ENCODE peak calls at places on chromosome 18, in nine cellular contexts. Q is H9, O is PC-9, K is neuronal stem cell, Z is HCT116, B is PC-3, W is SK-N-SH, D is Karpas-422, P is IMR-90. C is an unnamed sample.

GRCh38 chr18:50947899-50948298 is 19.9 kb upstream of the ELAC1 start:
- DNase-seq in B (peak), O (no peak), D (no peak), Q (no peak), K (no peak), P (peak), W (no peak), Z (no peak), C (no peak)

GRCh38 chr18:36031407-36031806 is 36.0 kb downstream of the RPRD1A start:
- DNase-seq in K (no peak), P (no peak), O (no peak), D (peak), Z (no peak), B (no peak), Q (no peak), W (no peak), C (no peak)

GRCh38 chr18:8681196-8681595 is 24.2 kb upstream of the MTCL1 start:
- DNase-seq in B (no peak), K (no peak), O (no peak), D (no peak), P (no peak), W (no peak), Z (no peak), Q (no peak), C (no peak)

GRCh38 chr18:59707306-59707705 is 10.1 kb upstream of the CCBE1 start:
- DNase-seq in B (no peak), P (no peak), D (no peak), K (no peak), W (no peak), O (no peak), Q (peak), Z (no peak), C (no peak)

GRCh38 chr18:74728586-74728985 is 130.9 kb downstream of the ZNF407 start:
- DNase-seq in K (no peak), B (no peak), O (no peak), P (no peak), W (no peak), Z (no peak), D (no peak), Q (no peak), C (no peak)

GRCh38 chr18:75083761-75084160 is 125.2 kb downstream of the PTGR3 start:
- DNase-seq in K (no peak), B (no peak), Q (no peak), O (no peak), D (no peak), W (no peak), P (no peak), Z (no peak), C (no peak)

GRCh38 chr18:52339891-52340371 is at the start of gene DCC:
- DNase-seq in W (peak), P (peak), K (peak), Q (peak), Z (no peak), B (peak), O (no peak), D (no peak), C (peak)

GRCh38 chr18:77055429-77056310 is 76.9 kb downstream of the MBP start:
- DNase-seq in O (no peak), B (no peak), Q (no peak), K (no peak), Z (no peak), P (peak), W (no peak), D (peak), C (no peak)

GRCh38 chr18:3245853-3246635 is 1.6 kb upstream of the MYL12A start:
- DNase-seq in O (peak), W (peak), P (peak), Q (peak), K (peak), Z (peak), B (peak), D (peak), C (peak)

GRCh38 chr18:34025172-34025801 is 199.4 kb downstream of the NOL4 start:
- DNase-seq in D (no peak), W (no peak), K (no peak), P (no peak), Q (no peak), O (no peak), B (no peak), Z (no peak), C (no peak)

GRCh38 chr18:44927127-44927849 is 246.6 kb downstream of the SETBP1 start:
- DNase-seq in P (no peak), W (no peak), B (peak), D (no peak), O (no peak), K (no peak), Z (no peak), Q (no peak), C (no peak)

GRCh38 chr18:13608791-13609552 is 117.4 kb downstream of the FAM210A start:
- DNase-seq in D (peak), K (no peak), O (no peak), P (no peak), B (no peak), Q (no peak), W (no peak), Z (no peak), C (no peak)

GRCh38 chr18:55647331-55647730 is 59.3 kb upstream of the TCF4 start:
- DNase-seq in P (no peak), D (no peak), B (no peak), W (no peak), Z (no peak), O (no peak), Q (no peak), K (no peak), C (no peak)

GRCh38 chr18:77208969-77209368 is 40.7 kb upstream of the GALR1 start:
- DNase-seq in K (no peak), Q (no peak), B (peak), D (peak), Z (no peak), P (peak), O (peak), W (no peak), C (no peak)

GRCh38 chr18:45657357-45658335 is 42.4 kb downstream of the SLC14A2 start:
- DNase-seq in K (no peak), B (peak), Q (no peak), P (peak), O (no peak), W (no peak), Z (no peak), D (no peak), C (no peak)

GRCh38 chr18:7908686-7909299 is 341.7 kb downstream of the PTPRM start:
- DNase-seq in K (no peak), Z (no peak), Q (no peak), P (no peak), B (peak), W (no peak), D (no peak), O (peak), C (no peak)

GRCh38 chr18:36380173-36380827 is 82.8 kb downstream of the FHOD3 start:
- DNase-seq in K (no peak), D (no peak), W (peak), Z (no peak), O (no peak), P (no peak), Q (no peak), B (no peak), C (no peak)

GRCh38 chr18:12422936-12423335 is 15.2 kb downstream of the PRELID3A start:
- DNase-seq in W (peak), Q (peak), O (no peak), P (no peak), D (peak), B (peak), K (no peak), Z (no peak), C (peak)

DNA sequence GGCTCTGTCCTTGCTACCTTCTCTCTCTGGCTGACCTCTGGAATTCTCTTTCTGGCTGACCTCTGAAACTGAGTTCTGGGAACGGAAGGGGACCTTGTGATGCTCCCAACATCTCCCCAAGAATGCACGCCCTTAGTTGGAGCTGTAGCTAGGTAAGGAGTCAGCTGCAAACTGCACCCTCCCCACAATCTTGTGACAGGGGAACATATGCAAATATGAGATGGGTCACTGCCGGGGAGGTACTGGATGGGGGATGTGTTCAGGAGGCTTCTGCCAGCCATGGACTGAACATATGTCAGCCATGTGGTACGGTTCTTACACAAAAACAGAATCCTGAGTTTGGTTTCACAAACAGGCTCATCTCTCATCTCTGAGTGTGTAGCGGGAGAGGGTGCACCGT is 34.2 kb downstream of the BCL2 start:
- DNase-seq in O (no peak), B (no peak), Z (no peak), K (no peak), D (peak), P (no peak), Q (no peak), W (no peak), C (no peak)
- H3K27ac ChIP-seq in O (no peak), B (no peak), Z (no peak), K (no peak), D (peak), P (no peak), Q (no peak), W (no peak), C (no peak)

GRCh38 chr18:11096839-11097750 is 52.3 kb downstream of the PIEZO2 start:
- DNase-seq in P (no peak), Z (no peak), D (no peak), Q (no peak), W (no peak), K (no peak), B (no peak), O (no peak), C (no peak)
- H3K4me2 ChIP-seq in P (no peak), Z (no peak), D (no peak), Q (no peak), W (no peak), K (no peak), B (no peak), O (no peak), C (no peak)

DNA sequence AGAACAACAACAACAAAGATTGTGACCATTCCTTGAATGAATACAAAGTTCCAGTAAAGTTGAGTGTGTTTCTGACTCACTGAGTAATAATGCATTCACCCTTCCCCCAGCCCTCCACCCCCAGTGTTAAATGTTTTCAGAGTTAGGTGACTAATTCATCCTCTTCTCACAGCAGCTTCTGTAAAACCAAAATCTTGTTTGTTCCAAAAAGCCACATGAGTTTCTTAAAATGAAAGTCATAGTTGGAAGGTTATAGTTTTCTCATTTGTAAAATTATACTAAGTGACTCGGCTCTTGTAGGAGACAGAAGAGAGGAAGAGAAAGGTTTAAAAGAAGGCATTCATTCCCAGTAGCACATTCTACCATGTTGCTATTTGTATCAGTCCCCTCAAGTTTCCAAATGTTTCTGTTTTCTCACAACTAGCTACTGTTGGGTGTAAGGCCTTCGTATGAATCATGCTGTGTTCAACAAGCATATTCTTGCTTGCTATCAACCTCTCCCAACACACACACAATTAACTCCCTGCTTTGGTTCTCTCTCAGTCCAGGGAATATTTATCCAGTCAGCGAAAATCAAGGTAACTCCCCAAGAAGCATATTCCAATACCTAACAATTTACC is 75.3 kb downstream of the MBD2 start:
- DNase-seq in D (no peak), K (no peak), Q (no peak), P (peak), B (peak), W (no peak), Z (peak), O (peak), C (no peak)
- H3K27ac ChIP-seq in D (no peak), K (no peak), Q (no peak), P (peak), B (peak), W (peak), Z (peak), O (peak), C (no peak)

GRCh38 chr18:31369478-31369877 is 7.1 kb upstream of the DSG4 start:
- DNase-seq in B (no peak), O (no peak), Z (no peak), P (no peak), K (no peak), D (no peak), W (no peak), Q (no peak), C (no peak)

DNA sequence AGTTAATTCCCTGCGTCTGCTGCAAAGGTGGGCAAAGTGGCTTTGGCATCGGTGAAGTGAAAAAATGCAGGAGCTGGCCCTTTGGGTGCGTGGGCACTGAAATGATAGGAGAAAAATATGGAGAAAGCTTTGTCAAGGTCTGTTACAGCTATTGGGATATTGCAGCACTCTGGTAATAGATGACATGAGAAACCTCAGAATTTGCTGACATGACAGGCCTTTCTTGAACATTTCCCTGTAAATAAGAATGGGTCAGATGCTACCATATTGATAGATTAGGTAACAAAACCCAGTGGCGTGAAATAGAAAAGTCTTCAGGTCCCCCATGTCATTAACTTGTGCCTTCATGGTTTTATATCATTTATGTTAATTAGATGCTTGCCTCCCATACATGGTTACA is 12.4 kb upstream of the DSG4 start:
- DNase-seq in Z (no peak), Q (no peak), K (no peak), W (no peak), O (no peak), D (no peak), B (no peak), P (no peak), C (no peak)
- H3K4me2 ChIP-seq in Z (no peak), Q (no peak), K (no peak), W (no peak), O (no peak), D (no peak), B (no peak), P (no peak), C (no peak)

GRCh38 chr18:63320041-63320689 is 596 bp upstream of the BCL2 start:
- DNase-seq in P (peak), Z (peak), K (no peak), B (peak), O (peak), W (peak), D (peak), Q (peak), C (peak)
- H3K27ac ChIP-seq in P (peak), Z (peak), K (peak), B (no peak), O (peak), W (peak), D (peak), Q (no peak), C (no peak)

GRCh38 chr18:9803698-9804516 is 81.9 kb upstream of the TXNDC2 start:
- DNase-seq in Q (peak), D (no peak), O (no peak), K (no peak), P (no peak), Z (no peak), W (peak), B (peak), C (peak)

GRCh38 chr18:9802175-9802747 is 83.5 kb upstream of the TXNDC2 start:
- DNase-seq in O (no peak), B (no peak), W (no peak), D (no peak), Q (no peak), P (no peak), K (no peak), Z (no peak), C (no peak)

GRCh38 chr18:9806905-9807304 is 78.9 kb upstream of the TXNDC2 start:
- DNase-seq in P (no peak), Q (no peak), K (no peak), D (no peak), Z (no peak), B (no peak), O (no peak), W (no peak), C (no peak)

GRCh38 chr18:9802774-9803697 is 82.7 kb upstream of the TXNDC2 start:
- DNase-seq in P (peak), D (no peak), O (no peak), Z (no peak), K (no peak), Q (no peak), B (no peak), W (no peak), C (peak)

DNA sequence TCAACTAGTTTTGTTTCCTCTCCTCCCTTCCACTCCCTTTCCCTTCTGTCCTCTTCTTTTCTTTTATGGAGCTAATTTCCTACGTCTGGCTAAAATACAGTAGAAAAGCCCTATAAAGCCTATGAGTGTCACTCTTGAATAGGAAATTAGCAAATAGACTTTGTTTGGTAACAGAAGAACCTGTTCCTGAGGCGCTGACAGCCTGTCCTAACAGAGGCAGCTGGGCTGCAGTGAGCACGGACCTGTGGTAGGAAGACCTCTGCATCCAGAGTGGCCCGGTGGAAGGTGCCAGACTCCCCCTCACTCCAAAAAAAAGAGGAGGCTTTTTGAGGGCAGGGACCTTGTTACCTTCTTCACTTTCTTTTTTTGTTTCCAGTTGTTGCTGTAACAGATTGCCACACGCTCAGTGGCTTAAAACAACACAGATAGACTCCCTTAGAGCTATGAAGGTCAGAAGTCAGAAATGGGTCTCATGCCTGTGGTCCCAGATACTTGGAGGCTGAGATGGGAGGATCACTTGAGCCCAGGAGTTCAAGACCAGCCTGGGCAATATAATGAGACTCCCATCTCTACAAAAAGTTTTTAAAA is 81.2 kb upstream of the TXNDC2 start:
- DNase-seq in O (no peak), P (no peak), K (no peak), W (no peak), D (no peak), Z (no peak), Q (no peak), B (peak), C (no peak)
- H3K4me2 ChIP-seq in O (no peak), P (peak), K (no peak), W (no peak), D (no peak), Z (no peak), Q (no peak), B (peak), C (no peak)

DNA sequence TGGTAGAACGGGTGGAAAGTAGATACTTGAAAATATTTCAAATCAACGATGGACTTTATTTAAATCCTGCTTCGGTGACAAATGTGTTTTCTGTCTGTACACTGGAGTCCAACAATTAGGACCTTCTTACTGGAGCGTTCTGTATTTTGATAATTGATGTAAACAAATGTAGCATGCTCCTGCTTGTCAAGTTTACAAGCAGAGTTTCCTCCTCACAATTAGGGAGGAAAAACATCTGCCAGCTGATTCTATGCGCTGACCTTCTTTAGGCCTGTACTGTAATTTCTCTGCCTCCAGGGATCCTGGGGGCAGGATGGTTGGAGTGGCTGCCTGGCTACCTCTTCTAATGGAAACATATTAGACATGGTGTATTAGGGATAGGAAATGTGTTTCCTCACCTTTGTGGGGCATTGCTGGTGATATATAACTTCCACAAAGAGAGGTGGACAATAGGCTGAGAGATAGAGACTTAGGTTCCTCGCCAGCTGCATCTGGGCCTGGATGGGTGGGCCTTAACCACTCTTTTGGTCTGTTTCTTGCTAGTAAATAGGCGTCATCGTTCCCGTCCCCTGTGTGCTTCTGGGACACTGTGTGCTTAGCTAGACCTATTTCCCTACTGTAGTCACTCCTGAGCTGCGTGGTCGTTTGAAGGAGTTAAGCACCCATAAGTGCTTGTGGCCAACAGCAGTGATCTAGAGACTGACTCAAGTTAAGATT is 19.3 kb downstream of the GATA6 start:
- DNase-seq in P (no peak), O (no peak), D (no peak), Z (no peak), Q (no peak), W (no peak), K (no peak), B (no peak), C (no peak)
- H3K27ac ChIP-seq in P (no peak), O (no peak), D (no peak), Z (no peak), Q (no peak), W (no peak), K (no peak), B (no peak), C (no peak)

GRCh38 chr18:61896767-61897166 is 4.0 kb upstream of the RNF152 start:
- DNase-seq in O (no peak), D (no peak), Z (no peak), B (no peak), K (peak), W (peak), Q (no peak), P (peak), C (peak)

GRCh38 chr18:61893971-61894750 is 1.4 kb upstream of the RNF152 start:
- DNase-seq in O (no peak), K (peak), B (peak), W (peak), Z (peak), P (peak), Q (peak), D (peak), C (peak)

GRCh38 chr18:61896118-61896517 is 3.3 kb upstream of the RNF152 start:
- DNase-seq in K (no peak), Z (no peak), P (no peak), O (no peak), D (no peak), Q (no peak), B (no peak), W (no peak), C (no peak)

GRCh38 chr18:61893304-61893970 is 630 bp upstream of the RNF152 start:
- DNase-seq in W (peak), Q (peak), K (peak), O (no peak), P (peak), B (no peak), D (peak), Z (no peak), C (peak)

DNA sequence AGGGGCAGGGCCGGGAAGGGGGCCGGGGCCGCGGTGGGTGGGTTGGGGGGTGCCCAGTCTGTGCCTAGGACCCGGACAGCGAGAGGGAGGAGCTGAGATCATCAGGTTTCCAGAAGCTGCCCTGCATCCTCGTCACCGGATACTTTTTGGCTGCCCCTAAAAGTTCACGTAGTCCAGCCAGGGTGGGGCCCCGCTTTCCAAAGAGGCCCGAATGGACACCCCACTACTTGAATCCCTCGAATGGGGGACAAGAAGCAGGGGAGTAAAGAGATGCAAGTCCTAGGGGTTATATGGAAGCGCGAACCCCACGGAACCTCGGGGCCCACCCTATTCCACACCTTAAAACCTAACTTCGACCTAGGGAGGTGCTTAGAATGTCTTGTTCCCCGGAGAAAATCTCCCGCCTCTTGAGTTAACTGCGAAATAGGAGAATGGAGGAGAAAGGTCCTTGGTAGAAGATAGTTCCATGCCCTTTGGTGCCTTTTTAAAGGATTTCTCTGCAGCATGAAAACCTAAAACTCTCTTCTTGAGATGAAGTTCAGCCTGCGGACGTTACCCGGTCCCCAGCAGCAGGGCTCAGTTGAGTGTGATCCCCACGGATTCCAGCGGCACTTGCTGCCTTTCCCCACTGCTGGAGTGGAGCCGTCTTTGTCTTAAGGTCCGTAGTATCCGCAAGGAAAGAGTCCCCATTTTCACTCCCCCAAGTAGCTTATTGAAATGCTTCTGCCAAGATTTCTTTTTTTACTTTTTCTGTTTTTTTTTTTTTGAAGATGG is 2.1 kb upstream of the RNF152 start:
- DNase-seq in P (no peak), D (no peak), B (no peak), Z (no peak), O (no peak), K (no peak), W (no peak), Q (no peak), C (peak)
- H3K4me2 ChIP-seq in P (peak), D (peak), B (peak), Z (peak), O (peak), K (peak), W (peak), Q (peak), C (peak)